ENCODE peak calls at places on chromosome 20, in seven cellular contexts. W is GM13976, O is hepatic stellate cell, N is neural crest cell, U is brain microvascular endothelial cell, I is cardiac muscle cell, X is hypothalamus. D is an unnamed sample.

GRCh38 chr20:64082821-64083379 is 1.3 kb downstream of the LKAAEAR1 start:
- DNase-seq in W (no peak), O (no peak), N (no peak), U (no peak), I (no peak), X (no peak), D (peak)

GRCh38 chr20:11941593-11942261 is 24.0 kb downstream of the BTBD3 start:
- DNase-seq in W (no peak), O (no peak), N (no peak), U (no peak), I (no peak), X (no peak), D (no peak)

GRCh38 chr20:23697947-23698346 is 9.1 kb upstream of the CST4 start:
- DNase-seq in W (no peak), O (no peak), N (no peak), U (no peak), I (no peak), X (no peak), D (no peak)

GRCh38 chr20:7903429-7903828 is 36.8 kb downstream of the HAO1 start:
- DNase-seq in W (no peak), O (no peak), N (no peak), U (no peak), I (no peak), X (no peak), D (no peak)

GRCh38 chr20:19406371-19406770 is 193.9 kb downstream of the SLC24A3 start:
- DNase-seq in W (no peak), O (no peak), N (no peak), U (no peak), I (no peak), X (no peak), D (no peak)

GRCh38 chr20:35039146-35039545 is 53.5 kb downstream of the TRPC4AP start:
- DNase-seq in W (no peak), O (no peak), N (no peak), U (no peak), I (no peak), X (no peak), D (no peak)

GRCh38 chr20:38129893-38130609 is 35.0 kb downstream of the TGM2 start:
- DNase-seq in W (no peak), O (no peak), N (no peak), U (no peak), I (no peak), X (no peak), D (no peak)

GRCh38 chr20:33531047-33531877 is 41.4 kb downstream of the CBFA2T2 start:
- DNase-seq in W (no peak), O (peak), N (no peak), U (no peak), I (peak), X (no peak), D (no peak)

GRCh38 chr20:54063998-54064676 is 6.3 kb downstream of the BCAS1 start:
- DNase-seq in W (no peak), O (no peak), N (no peak), U (no peak), I (no peak), X (no peak), D (no peak)

GRCh38 chr20:41440882-41441281 is 74.3 kb upstream of the EMILIN3 start:
- DNase-seq in W (no peak), O (no peak), N (no peak), U (no peak), I (no peak), X (no peak), D (no peak)

D was measured in ELR.